ENCODE peak calls at places on chromosomes 12 and 14, in nine cellular contexts. T is WERI-Rb-1; D is NCI-H2081; N is HTR-8/SVneo; B is NT2/D1; K is hippocampal formation; C is activated T-helper 9 cell treated with anti-CD3 and anti-CD28 coated beads, Interleukin-2, amount 50 U/mL, for 16 hours; U is NCI-H1092; J is astrocyte of the cerebellum. G is an unnamed sample.

GRCh38 chr14:65318636-65319506 is 93.7 kb upstream of the FUT8 start:
- DNase-seq in D (no peak), N (no peak), C (no peak), J (no peak), U (no peak), T (no peak), B (no peak), K (no peak), G (no peak)

GRCh38 chr14:23827100-23827892 is 126.3 kb upstream of the DHRS4 start:
- DNase-seq in J (no peak), C (no peak), T (no peak), K (no peak), B (no peak), D (no peak), U (no peak), N (no peak), G (no peak)

GRCh38 chr14:55448146-55448614 is 7.8 kb upstream of the TBPL2 start:
- DNase-seq in K (no peak), C (no peak), J (peak), U (no peak), T (peak), N (peak), D (no peak), B (no peak), G (peak)

GRCh38 chr14:104240426-104241157 is 102.2 kb downstream of the KIF26A start:
- DNase-seq in U (peak), D (peak), J (no peak), B (no peak), N (no peak), C (no peak), K (no peak), T (no peak), G (no peak)

GRCh38 chr12:55932546-55932919 is 1.6 kb downstream of the DGKA start:
- DNase-seq in N (no peak), D (no peak), J (no peak), T (no peak), K (no peak), U (no peak), C (no peak), B (no peak), G (no peak)

GRCh38 chr12:13362260-13362841 is 165.8 kb downstream of the EMP1 start:
- DNase-seq in B (peak), D (peak), C (no peak), K (peak), T (peak), J (peak), N (peak), U (peak), G (peak)

GRCh38 chr14:99035712-99036593 is 236.0 kb downstream of the BCL11B start:
- DNase-seq in J (peak), C (no peak), T (no peak), K (peak), B (peak), D (no peak), U (no peak), N (peak), G (peak)

GRCh38 chr14:73785336-73785833 is 66.2 kb upstream of the PTGR2 start:
- DNase-seq in D (no peak), B (no peak), U (no peak), N (peak), T (peak), K (no peak), J (peak), C (no peak), G (peak)

GRCh38 chr14:73784065-73784987 is 67.3 kb upstream of the PTGR2 start:
- DNase-seq in J (no peak), B (no peak), U (no peak), T (no peak), N (no peak), D (no peak), K (no peak), C (no peak), G (no peak)

GRCh38 chr12:79982371-79983062 is 47.6 kb upstream of the PPP1R12A start:
- DNase-seq in D (no peak), N (no peak), J (no peak), B (no peak), K (no peak), C (no peak), T (no peak), U (no peak), G (no peak)

GRCh38 chr12:43676183-43676813 is 82.3 kb downstream of the PUS7L start:
- DNase-seq in D (no peak), T (peak), K (no peak), N (no peak), J (no peak), C (no peak), U (no peak), B (peak), G (peak)

GRCh38 chr14:64706552-64707193 is 2.4 kb downstream of the PLEKHG3 start:
- DNase-seq in K (peak), T (no peak), D (no peak), C (no peak), B (no peak), U (no peak), N (no peak), J (no peak), G (no peak)

GRCh38 chr12:65825323-65825572 is 965 bp downstream of the HMGA2 start:
- DNase-seq in U (no peak), K (no peak), N (no peak), J (no peak), D (no peak), C (no peak), T (no peak), B (no peak), G (no peak)

GRCh38 chr14:32683679-32684078 is 255.0 kb upstream of the NPAS3 start:
- DNase-seq in D (no peak), U (no peak), C (no peak), J (no peak), B (no peak), N (no peak), T (no peak), K (no peak), G (no peak)